ENCODE peak calls at places on chromosomes 7 and 10, in eight cellular contexts. B is fibroblast of lung; N is fibroblast of mammary gland; Y is nephron progenitor cell; S is IMR-90; V is cardiac muscle cell; D is CD8-positive, alpha-beta T cell; O is GM20000. T is an unnamed sample.

GRCh38 chr7:13240349-13240748 is 552.9 kb downstream of the ARL4A start:
- DNase-seq in N (peak; percentile 61), B (peak; percentile 35), D (no peak), Y (no peak), O (no peak), S (peak; percentile 51), V (peak; percentile 56), T (no peak)

GRCh38 chr10:52566471-52567246 is 205.9 kb downstream of the MBL2 start:
- DNase-seq in N (peak; percentile 68), O (peak; percentile 3), D (no peak), V (peak; percentile 83), Y (no peak), B (peak; percentile 83), S (peak; percentile 69), T (no peak)

GRCh38 chr7:22350466-22351328 is 6.3 kb downstream of the RAPGEF5 start:
- DNase-seq in O (no peak), S (peak; percentile 11), V (peak; percentile 45), Y (no peak), B (no peak), D (no peak), N (no peak), T (no peak)

GRCh38 chr10:57593983-57594573 is 673.6 kb downstream of the IPMK start:
- DNase-seq in O (no peak), S (no peak), N (no peak), Y (no peak), V (no peak), D (no peak), B (no peak), T (no peak)

GRCh38 chr10:72137583-72137982 is 49.2 kb upstream of the SPOCK2 start:
- DNase-seq in Y (no peak), D (no peak), O (no peak), B (no peak), V (no peak), S (no peak), N (no peak), T (no peak)

GRCh38 chr10:36888925-36889573 is 236.3 kb upstream of the ANKRD30A start:
- DNase-seq in S (peak; percentile 3), B (peak; percentile 3), Y (peak; percentile 54), N (peak; percentile 20), V (peak; percentile 7), O (peak; percentile 23), D (no peak), T (peak; percentile 83)

GRCh38 chr10:120926611-120927010 is 75.4 kb downstream of the WDR11 start:
- DNase-seq in V (no peak), Y (no peak), D (no peak), O (no peak), B (no peak), S (no peak), N (no peak), T (no peak)

GRCh38 chr10:73877533-73878160 is 3.3 kb upstream of the CAMK2G start:
- DNase-seq in B (no peak), D (no peak), V (no peak), N (no peak), Y (no peak), S (no peak), O (no peak), T (no peak)

GRCh38 chr7:45178241-45179225 is 20.9 kb downstream of the RAMP3 start:
- DNase-seq in B (no peak), V (no peak), O (no peak), N (no peak), D (no peak), Y (no peak), S (no peak), T (no peak)

GRCh38 chr7:77537595-77538185 is 595 bp downstream of the PTPN12 start:
- DNase-seq in N (no peak), Y (peak; percentile 64), B (peak; percentile 28), O (peak; percentile 76), S (no peak), V (peak; percentile 39), D (peak; percentile 69), T (peak; percentile 60)

GRCh38 chr7:150848111-150848510 is 4.2 kb upstream of the AOC1 start:
- DNase-seq in B (no peak), V (no peak), Y (no peak), N (no peak), O (no peak), S (no peak), D (no peak), T (no peak)

GRCh38 chr10:18660816-18661431 is 1.7 kb downstream of the ARL5B start:
- DNase-seq in S (no peak), D (no peak), Y (no peak), B (no peak), N (no peak), V (no peak), O (no peak), T (no peak)

GRCh38 chr10:18658301-18658991 is 785 bp upstream of the ARL5B start:
- DNase-seq in V (peak; percentile 56), S (peak; percentile 36), N (peak; percentile 57), B (peak; percentile 62), Y (no peak), O (peak; percentile 16), D (no peak), T (peak; percentile 23)

GRCh38 chr10:18659784-18660561 is 742 bp downstream of the ARL5B start:
- DNase-seq in O (peak; percentile 20), N (peak; percentile 36), D (no peak), V (peak; percentile 40), Y (no peak), S (peak; percentile 31), B (peak; percentile 35), T (no peak)

GRCh38 chr10:18665079-18665478 is 5.8 kb downstream of the ARL5B start:
- DNase-seq in N (no peak), B (no peak), O (no peak), D (no peak), S (no peak), V (no peak), Y (no peak), T (no peak)

DNA sequence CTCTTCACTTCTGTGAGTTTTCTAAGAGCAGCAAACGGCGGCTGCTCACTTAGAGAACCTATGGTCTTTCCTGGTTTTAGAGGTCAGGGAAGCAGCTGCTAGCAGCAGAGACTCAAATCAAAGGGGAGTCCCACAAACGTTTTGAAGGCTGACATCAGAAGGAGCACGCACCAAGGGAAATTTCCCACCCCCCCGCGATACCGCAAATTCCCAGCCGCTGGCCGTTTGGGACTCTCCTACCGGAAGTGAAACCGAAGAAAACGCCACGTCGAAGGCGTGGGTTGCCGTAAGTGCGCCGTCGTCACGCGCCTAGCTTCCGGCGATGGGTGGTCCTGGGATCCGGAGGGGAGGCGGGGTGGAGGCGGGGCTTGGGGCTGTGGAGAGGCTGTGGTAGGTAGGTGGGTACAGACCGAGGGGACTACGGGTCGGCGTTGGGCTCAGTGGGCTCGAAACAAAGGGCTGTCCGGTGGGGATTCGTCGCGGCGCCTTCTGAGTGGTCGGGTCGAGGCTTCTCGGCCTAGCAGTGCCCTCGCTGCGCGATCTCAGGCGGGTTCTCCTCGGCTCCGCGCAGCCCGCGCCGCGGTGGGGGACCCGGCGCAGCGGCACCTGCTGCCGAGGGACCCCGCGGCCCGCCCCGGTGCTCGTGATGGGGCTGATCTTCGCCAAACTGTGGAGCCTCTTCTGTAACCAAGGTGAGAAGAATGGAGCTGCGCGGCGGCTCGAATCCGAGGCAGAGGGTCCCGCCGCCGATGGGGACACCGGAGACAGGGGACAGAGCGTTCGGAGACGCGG is at the start of gene ARL5B:
- DNase-seq in S (peak; percentile 99), Y (peak; percentile 96), N (peak; percentile 98), D (peak; percentile 95), B (peak; percentile 98), O (peak; percentile 95), V (peak; percentile 100), T (peak; percentile 99)
- TF ChIP-seq CTCF in S (no peak), Y (no peak), N (no peak), D (no peak), B (no peak), O (no peak), V (no peak), T (no peak)

GRCh38 chr10:92146072-92146471 is 144.8 kb downstream of the CPEB3 start:
- DNase-seq in O (no peak), N (no peak), D (no peak), V (no peak), B (no peak), Y (no peak), S (no peak), T (no peak)

GRCh38 chr10:92142949-92143348 is 147.9 kb downstream of the CPEB3 start:
- DNase-seq in N (no peak), B (no peak), D (no peak), O (peak; percentile 37), V (no peak), S (no peak), Y (no peak), T (no peak)

GRCh38 chr10:92146781-92147180 is 144.1 kb downstream of the CPEB3 start:
- DNase-seq in V (no peak), Y (no peak), S (no peak), B (no peak), N (no peak), D (no peak), O (no peak), T (no peak)

GRCh38 chr10:92142512-92142911 is 148.4 kb downstream of the CPEB3 start:
- DNase-seq in N (no peak), Y (no peak), S (no peak), B (no peak), D (no peak), V (no peak), O (no peak), T (no peak)
- TF ChIP-seq CTCF in N (no peak), Y (no peak), S (no peak), B (no peak), D (no peak), V (no peak), O (no peak), T (peak; percentile 25)

DNA sequence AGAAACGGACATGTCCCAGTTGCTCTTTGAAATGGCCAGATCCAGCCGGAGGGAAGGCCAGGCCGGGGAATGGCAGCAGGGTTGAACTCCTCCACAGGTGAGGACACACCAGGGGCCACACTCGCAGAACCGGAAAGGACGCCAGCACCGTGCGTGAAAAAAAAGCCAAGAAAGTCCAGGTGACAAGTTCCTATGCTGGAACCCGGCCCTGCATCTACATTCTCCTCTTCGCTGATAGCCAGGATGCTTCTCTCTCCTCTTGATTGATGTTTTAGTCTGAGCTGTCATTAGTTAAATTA is 64.6 kb downstream of the EBF3 start:
- DNase-seq in B (no peak), O (no peak), S (no peak), N (no peak), Y (no peak), D (no peak), V (no peak), T (no peak)
- TF ChIP-seq CTCF in B (no peak), O (no peak), S (no peak), N (no peak), Y (no peak), D (no peak), V (no peak), T (no peak)

DNA sequence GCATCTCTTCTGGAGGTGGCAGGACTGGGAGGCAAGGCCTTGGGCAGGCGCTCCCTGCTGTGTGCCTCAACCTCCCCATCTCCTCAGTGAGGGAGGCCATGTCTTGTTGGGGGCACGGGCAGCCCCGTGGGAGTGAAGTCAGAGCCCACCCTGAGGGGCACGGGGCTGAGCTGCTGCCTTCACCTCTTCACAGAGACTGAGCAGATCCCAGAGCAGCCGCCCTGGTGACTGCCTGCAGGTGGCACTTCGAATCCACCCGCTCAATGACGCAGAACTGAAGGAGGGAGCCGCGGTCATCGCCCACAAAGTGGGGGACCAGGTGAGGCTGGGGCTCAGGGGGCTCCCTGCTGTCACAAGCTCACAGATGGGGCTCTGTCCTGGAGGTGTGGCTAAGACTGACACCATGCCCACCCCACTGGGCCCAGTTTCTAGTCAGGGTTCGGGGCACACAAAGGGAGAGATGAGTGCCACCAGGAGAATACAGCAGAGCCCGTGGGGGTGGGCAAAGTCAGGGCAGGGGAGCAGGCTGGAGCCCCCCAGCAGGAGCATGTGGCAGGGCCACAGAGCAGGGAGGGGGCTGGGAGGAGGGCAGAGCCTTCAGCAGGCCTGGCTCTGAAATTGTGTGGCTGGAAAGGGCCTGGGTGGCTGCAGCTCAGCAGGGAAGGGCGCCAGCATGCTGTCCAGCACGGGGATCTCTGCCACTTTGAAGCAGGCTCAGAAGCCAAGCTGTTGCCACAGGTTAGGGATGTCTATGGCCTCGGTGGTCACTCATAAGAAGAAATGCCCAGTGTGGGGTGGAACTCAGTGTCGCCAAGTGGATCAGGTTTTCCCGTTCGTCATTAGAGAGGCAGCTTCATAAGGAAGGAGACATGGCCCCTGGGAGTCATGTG is 18.8 kb upstream of the CHST12 start:
- DNase-seq in N (no peak), Y (no peak), D (no peak), S (no peak), V (no peak), O (no peak), B (no peak), T (no peak)
- TF ChIP-seq CTCF in N (no peak), Y (no peak), D (no peak), S (no peak), V (no peak), O (no peak), B (no peak), T (no peak)